ENCODE peak calls at places on chromosomes 7 and 10, in five cellular contexts. E is fibroblast of gingiva; J is CD4-positive, alpha-beta T cell; U is fibroblast of mammary gland; X is activated naive CD8-positive, alpha-beta T cell treated with anti-CD3 and anti-CD28 coated beads, Interleukin-2, amount 50 U/mL, for 24 hours. V is an unnamed sample.

GRCh38 chr10:97151307-97151914 is 34.3 kb downstream of the SLIT1 start:
- DNase-seq in U (no peak), J (no peak), E (no peak), X (no peak), V (no peak)

GRCh38 chr10:105063796-105064195 is 422.7 kb downstream of the SORCS3 start:
- DNase-seq in U (peak), J (no peak), X (peak), E (no peak), V (no peak)

GRCh38 chr10:100347568-100348195 is 649 bp downstream of the SCD start:
- DNase-seq in E (no peak), X (no peak), U (no peak), J (no peak), V (no peak)

GRCh38 chr10:3886191-3886590 is 101.2 kb upstream of the KLF6 start:
- DNase-seq in J (no peak), E (no peak), U (peak), X (no peak), V (no peak)

GRCh38 chr10:114708717-114709352 is 50.8 kb upstream of the ABLIM1 start:
- DNase-seq in E (peak), X (no peak), J (no peak), U (peak), V (no peak)

GRCh38 chr10:16231734-16232133 is 205.1 kb upstream of the PTER start:
- DNase-seq in E (no peak), X (no peak), J (no peak), U (no peak), V (no peak)

GRCh38 chr10:92757066-92757716 is 67.4 kb downstream of the HHEX start:
- DNase-seq in X (peak), E (peak), U (peak), J (no peak), V (peak)

GRCh38 chr10:76317078-76317477 is 885.7 kb downstream of the LRMDA start:
- DNase-seq in U (no peak), E (no peak), X (no peak), J (no peak), V (no peak)

GRCh38 chr7:94393251-94393758 is 1.4 kb upstream of the COL1A2 start:
- DNase-seq in U (peak), E (peak), J (no peak), X (no peak), V (no peak)

GRCh38 chr7:138981332-138982203 is at the start of gene KIAA1549:
- DNase-seq in X (peak), U (peak), J (peak), E (peak), V (no peak)

GRCh38 chr7:123397746-123398145 is 136.6 kb downstream of the IQUB start:
- DNase-seq in E (no peak), J (no peak), X (no peak), U (no peak), V (no peak)